ENCODE peak calls at places on chromosomes 12 and 14, in five cellular contexts. One of them, this sample, is unnamed.

GRCh38 chr14:105244334-105244733 is 4.0 kb upstream of the BTBD6 start:
- DNase-seq in NCI-H1092: no peak
- DNase-seq in upper lobe of right lung: no peak
- DNase-seq in non-pigmented ciliary epithelial cell: no peak
- DNase-seq in NCI-H2029 treated with DMSO at 0.1 percent for 48 hours: no peak
- DNase-seq in this sample: no peak

GRCh38 chr14:53226553-53226952 is 73.4 kb upstream of the DDHD1 start:
- DNase-seq in NCI-H1092: no peak
- DNase-seq in upper lobe of right lung: no peak
- DNase-seq in non-pigmented ciliary epithelial cell: no peak
- DNase-seq in NCI-H2029 treated with DMSO at 0.1 percent for 48 hours: no peak
- DNase-seq in this sample: no peak

GRCh38 chr12:28933864-28934527 is 215.1 kb upstream of the FAR2 start:
- DNase-seq in NCI-H1092: no peak
- DNase-seq in upper lobe of right lung: no peak
- DNase-seq in non-pigmented ciliary epithelial cell: no peak
- DNase-seq in NCI-H2029 treated with DMSO at 0.1 percent for 48 hours: no peak
- DNase-seq in this sample: no peak

GRCh38 chr12:6076340-6076739 is 48.1 kb downstream of the VWF start:
- DNase-seq in NCI-H1092: no peak
- DNase-seq in upper lobe of right lung: no peak
- DNase-seq in non-pigmented ciliary epithelial cell: no peak
- DNase-seq in NCI-H2029 treated with DMSO at 0.1 percent for 48 hours: no peak
- DNase-seq in this sample: no peak

GRCh38 chr14:37709419-37710195 is 114.2 kb downstream of the TTC6 start:
- DNase-seq in NCI-H1092: no peak
- DNase-seq in upper lobe of right lung: no peak
- DNase-seq in non-pigmented ciliary epithelial cell: no peak
- DNase-seq in NCI-H2029 treated with DMSO at 0.1 percent for 48 hours: no peak
- DNase-seq in this sample: no peak

GRCh38 chr12:38890102-38890501 is 15.3 kb downstream of the CPNE8 start:
- DNase-seq in NCI-H1092: no peak
- DNase-seq in upper lobe of right lung: no peak
- DNase-seq in non-pigmented ciliary epithelial cell: no peak
- DNase-seq in NCI-H2029 treated with DMSO at 0.1 percent for 48 hours: no peak
- DNase-seq in this sample: no peak

GRCh38 chr14:91317381-91318313 is 73.1 kb upstream of the GPR68 start:
- DNase-seq in NCI-H1092: no peak
- DNase-seq in upper lobe of right lung: peak
- DNase-seq in non-pigmented ciliary epithelial cell: no peak
- DNase-seq in NCI-H2029 treated with DMSO at 0.1 percent for 48 hours: peak
- DNase-seq in this sample: peak

GRCh38 chr12:68609955-68610434 is 704 bp upstream of the RAP1B start:
- DNase-seq in NCI-H1092: no peak
- DNase-seq in upper lobe of right lung: no peak
- DNase-seq in non-pigmented ciliary epithelial cell: no peak
- DNase-seq in NCI-H2029 treated with DMSO at 0.1 percent for 48 hours: no peak
- DNase-seq in this sample: no peak

GRCh38 chr12:83477289-83477688 is 790.6 kb downstream of the TMTC2 start:
- DNase-seq in NCI-H1092: no peak
- DNase-seq in upper lobe of right lung: no peak
- DNase-seq in non-pigmented ciliary epithelial cell: no peak
- DNase-seq in NCI-H2029 treated with DMSO at 0.1 percent for 48 hours: no peak
- DNase-seq in this sample: no peak

GRCh38 chr12:42779186-42779859 is 189.8 kb upstream of the PRICKLE1 start:
- DNase-seq in NCI-H1092: no peak
- DNase-seq in upper lobe of right lung: no peak
- DNase-seq in non-pigmented ciliary epithelial cell: no peak
- DNase-seq in NCI-H2029 treated with DMSO at 0.1 percent for 48 hours: no peak
- DNase-seq in this sample: no peak

GRCh38 chr14:102510616-102511520 is 1.3 kb upstream of the ANKRD9 start:
- DNase-seq in NCI-H1092: no peak
- DNase-seq in upper lobe of right lung: peak
- DNase-seq in non-pigmented ciliary epithelial cell: no peak
- DNase-seq in NCI-H2029 treated with DMSO at 0.1 percent for 48 hours: no peak
- DNase-seq in this sample: no peak

GRCh38 chr14:69685716-69686115 is 74.3 kb downstream of the SUSD6 start:
- DNase-seq in NCI-H1092: peak
- DNase-seq in upper lobe of right lung: peak
- DNase-seq in non-pigmented ciliary epithelial cell: no peak
- DNase-seq in NCI-H2029 treated with DMSO at 0.1 percent for 48 hours: peak
- DNase-seq in this sample: no peak

This sample was measured in activated T-helper 2 cell treated with anti-CD3 and anti-CD28 coated beads, Interferon-gamma antibody, Interleukin-2, Interleukin-4, amounts not matched to agents 10 μg/mL and 5 μg/mL and 100 μg/mL, durations not matched to agents 14 hours and 24 hours and 36 hours.